ENCODE peak calls at places on chromosomes 7 and 10, in ten cellular contexts. O, B, S, D, Y, Z, F, E, J and C are unnamed samples.
A peak's percentile ranks its signal among the peaks of the same experiment; 100 is the strongest.

GRCh38 chr7:128682125-128682524 is 10.0 kb downstream of the GARIN1A start:
- DNase-seq in D (no peak), F (no peak), O (no peak), E (no peak), B (no peak), Z (no peak), J (no peak), S (no peak), Y (no peak), C (peak; percentile 40)

GRCh38 chr7:38291117-38291647 is 17.7 kb upstream of the TARP start:
- DNase-seq in O (no peak), S (no peak), B (no peak), Y (no peak), Z (no peak), F (no peak), E (no peak), D (no peak), J (no peak), C (no peak)

GRCh38 chr7:83267141-83267631 is 104.5 kb upstream of the PCLO start:
- DNase-seq in F (no peak), Z (no peak), E (no peak), B (no peak), J (no peak), D (peak; percentile 35), O (no peak), Y (no peak), S (peak; percentile 3), C (no peak)

GRCh38 chr7:134888141-134888740 is 98.1 kb upstream of the AGBL3 start:
- DNase-seq in J (no peak), D (no peak), B (no peak), Z (no peak), O (no peak), S (peak; percentile 86), Y (no peak), E (no peak), F (no peak), C (no peak)

GRCh38 chr10:102418612-102419560 is at the start of gene PSD:
- DNase-seq in B (no peak), Y (no peak), F (no peak), D (no peak), E (peak; percentile 87), Z (no peak), J (no peak), S (no peak), O (no peak), C (no peak)

GRCh38 chr10:104043854-104044253 is 41.8 kb downstream of the COL17A1 start:
- DNase-seq in J (no peak), Z (no peak), F (no peak), B (no peak), Y (no peak), D (no peak), E (peak; percentile 40), O (no peak), S (no peak), C (no peak)

GRCh38 chr7:28114056-28114455 is 66.5 kb downstream of the JAZF1 start:
- DNase-seq in E (no peak), Z (no peak), B (no peak), J (no peak), O (no peak), D (no peak), F (no peak), Y (no peak), S (no peak), C (no peak)

GRCh38 chr10:130337305-130337640 is 201.1 kb downstream of the GLRX3 start:
- DNase-seq in F (no peak), Z (no peak), D (no peak), S (no peak), Y (no peak), J (no peak), E (no peak), O (no peak), B (no peak), C (no peak)

GRCh38 chr10:123516291-123516690 is 149.9 kb upstream of the GPR26 start:
- DNase-seq in F (no peak), Y (no peak), D (no peak), O (no peak), Z (no peak), B (no peak), E (peak; percentile 35), J (no peak), S (no peak), C (no peak)

GRCh38 chr10:91596821-91597396 is 36.0 kb downstream of the PPP1R3C start:
- DNase-seq in B (no peak), S (peak; percentile 72), F (no peak), D (peak; percentile 80), Y (no peak), Z (peak; percentile 91), E (no peak), O (no peak), J (no peak), C (no peak)

GRCh38 chr7:134943785-134944400 is 42.4 kb upstream of the AGBL3 start:
- DNase-seq in Z (peak; percentile 58), S (peak; percentile 39), J (no peak), B (peak; percentile 19), Y (no peak), F (peak; percentile 55), O (peak; percentile 52), D (peak; percentile 47), E (no peak), C (peak; percentile 66)

DNA sequence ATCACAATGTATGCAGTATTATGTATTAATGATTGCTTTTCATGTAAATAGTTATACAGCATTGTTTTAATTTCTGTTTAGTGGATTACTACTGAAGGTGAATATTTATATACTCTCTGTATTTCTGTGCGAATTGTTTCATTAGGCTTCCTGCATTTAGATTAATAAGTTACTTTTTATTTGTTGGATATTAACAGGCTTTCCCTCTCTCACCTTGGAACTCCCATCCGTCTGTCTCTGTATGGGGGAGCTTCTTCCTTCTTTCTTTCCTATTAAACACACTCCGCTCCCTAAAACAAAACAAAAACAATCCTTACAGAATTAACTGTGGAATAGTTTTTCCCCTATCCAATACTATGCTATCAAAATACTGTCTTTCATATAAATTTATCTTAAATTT is 205.1 kb downstream of the CACNB2 start:
- DNase-seq in E (no peak), B (no peak), O (no peak), D (no peak), S (no peak), F (no peak), Z (no peak), J (no peak), Y (no peak), C (no peak)
- TF ChIP-seq CTCF in E (no peak), B (no peak), O (no peak), D (no peak), S (no peak), F (no peak), Z (no peak), J (no peak), Y (no peak), C (no peak)

GRCh38 chr10:116716381-116716780 is 26.0 kb downstream of the HSPA12A start:
- DNase-seq in E (peak; percentile 25), Z (no peak), Y (no peak), F (no peak), O (no peak), B (no peak), J (no peak), S (no peak), D (no peak), C (no peak)
- TF ChIP-seq CTCF in E (no peak), Z (no peak), Y (no peak), F (no peak), O (no peak), B (no peak), J (no peak), S (no peak), D (no peak), C (no peak)

DNA sequence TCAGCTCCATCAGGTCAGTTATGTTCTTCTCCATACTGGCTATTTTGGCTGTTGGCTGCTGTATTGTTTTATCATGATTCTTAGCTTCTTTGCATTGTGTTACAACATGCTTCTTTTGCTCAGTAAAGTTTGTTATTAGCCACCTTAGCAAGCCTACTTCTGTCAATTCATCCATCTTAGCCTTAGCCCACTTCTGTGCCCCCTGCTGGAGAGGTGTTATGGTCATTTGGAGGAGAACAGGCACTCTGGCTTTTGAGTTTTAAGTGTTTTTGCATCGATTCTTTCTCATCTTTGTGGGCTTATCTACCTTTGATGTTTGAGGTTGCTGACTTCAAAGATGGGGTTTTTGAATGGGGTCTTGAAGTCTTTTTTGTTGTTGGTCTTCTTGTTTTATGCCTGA is 204.6 kb upstream of the FOXP2 start:
- DNase-seq in D (no peak), E (peak; percentile 55), J (no peak), F (no peak), Z (no peak), O (no peak), S (no peak), Y (no peak), B (no peak), C (no peak)
- TF ChIP-seq CTCF in D (peak; percentile 9), E (peak; percentile 63), J (no peak), F (no peak), Z (no peak), O (no peak), S (no peak), Y (no peak), B (peak; percentile 18), C (peak; percentile 4)

GRCh38 chr10:49382826-49383225 is 13.1 kb downstream of the DRGX start:
- DNase-seq in Y (no peak), B (no peak), F (no peak), D (no peak), E (no peak), S (no peak), Z (no peak), O (no peak), J (no peak), C (no peak)

GRCh38 chr10:49381111-49381900 is 14.6 kb downstream of the DRGX start:
- DNase-seq in B (no peak), D (no peak), Y (no peak), O (no peak), S (no peak), Z (no peak), F (no peak), J (no peak), E (no peak), C (no peak)

GRCh38 chr10:49382226-49382625 is 13.7 kb downstream of the DRGX start:
- DNase-seq in E (no peak), F (no peak), S (no peak), Z (no peak), J (no peak), D (no peak), B (no peak), Y (no peak), O (no peak), C (no peak)

GRCh38 chr10:49377256-49377655 is 18.6 kb downstream of the DRGX start:
- DNase-seq in B (no peak), D (no peak), Z (no peak), O (no peak), Y (no peak), F (no peak), E (no peak), J (no peak), S (no peak), C (no peak)

DNA sequence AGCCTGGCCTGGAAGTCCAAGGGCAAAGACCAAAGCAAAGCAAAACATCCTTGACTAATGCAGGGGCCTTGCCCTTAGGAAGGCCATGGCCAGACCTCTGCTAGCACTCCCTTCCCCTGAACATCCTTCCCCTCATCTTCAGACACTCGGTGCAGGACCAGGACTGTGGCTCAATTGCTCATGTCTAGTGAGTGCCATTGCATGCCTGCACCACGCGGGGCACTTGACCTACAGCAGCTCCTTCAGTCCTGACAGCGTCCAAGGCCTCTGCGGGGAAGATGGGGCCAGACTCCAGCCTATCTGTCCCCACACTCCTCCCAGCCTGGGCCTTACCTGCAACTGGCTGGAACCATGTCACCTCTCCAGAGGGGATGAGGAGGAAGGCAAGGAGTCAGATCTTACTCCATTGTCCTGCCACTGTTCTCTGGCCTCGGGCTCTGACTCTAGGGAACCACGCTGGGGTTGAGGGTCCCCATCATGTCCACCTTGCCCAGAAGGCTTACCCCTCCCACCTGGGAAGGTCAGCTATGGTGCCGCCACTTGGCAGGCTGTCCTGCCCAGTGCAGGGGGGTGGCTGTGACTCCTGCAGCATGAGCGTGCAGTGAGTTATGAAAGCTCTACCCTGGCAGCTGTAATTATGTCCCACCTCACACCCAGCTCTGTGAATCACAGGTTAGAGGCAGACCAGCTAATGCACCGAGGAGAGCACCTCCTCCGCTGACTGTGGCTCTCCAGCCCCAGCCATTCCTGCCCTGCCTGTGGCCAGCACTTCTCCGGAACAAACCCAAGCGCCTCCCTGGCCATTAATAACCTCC is 16.1 kb downstream of the DRGX start:
- DNase-seq in B (peak; percentile 16), Z (no peak), Y (no peak), E (peak; percentile 80), J (no peak), D (no peak), S (peak; percentile 15), O (no peak), F (no peak), C (no peak)
- TF ChIP-seq CTCF in B (peak; percentile 57), Z (peak; percentile 16), Y (no peak), E (peak; percentile 60), J (peak; percentile 14), D (peak; percentile 30), S (peak; percentile 34), O (no peak), F (peak; percentile 20), C (peak; percentile 14)